ENCODE peak calls at places on chromosomes 6 and 20, in ten cellular contexts. One of them, this sample, is unnamed. For H3K27me3, the result is how much of the 10 kb centered on the place peaks cover.

GRCh38 chr20:50892394-50892793 is 38.8 kb downstream of the ADNP start:
- DNase-seq in tibial artery: no peak
- DNase-seq in heart right ventricle: no peak
- DNase-seq in cardiac muscle cell: no peak
- DNase-seq in right atrium auricular region: no peak
- DNase-seq in stomach: no peak
- DNase-seq in aorta: no peak
- DNase-seq in prostate gland: no peak
- DNase-seq in PC-3: no peak
- DNase-seq in H1: no peak
- DNase-seq in this sample: no peak

GRCh38 chr20:10322073-10323012 is 103.7 kb downstream of the SNAP25 start:
- DNase-seq in tibial artery: no peak
- DNase-seq in heart right ventricle: no peak
- DNase-seq in cardiac muscle cell: peak
- DNase-seq in right atrium auricular region: no peak
- DNase-seq in stomach: no peak
- DNase-seq in aorta: no peak
- DNase-seq in prostate gland: no peak
- DNase-seq in PC-3: peak
- DNase-seq in H1: no peak
- DNase-seq in this sample: peak

GRCh38 chr20:37804584-37805566 is 98.1 kb upstream of the VSTM2L start:
- DNase-seq in tibial artery: no peak
- DNase-seq in heart right ventricle: no peak
- DNase-seq in cardiac muscle cell: no peak
- DNase-seq in right atrium auricular region: no peak
- DNase-seq in stomach: no peak
- DNase-seq in aorta: peak
- DNase-seq in prostate gland: no peak
- DNase-seq in PC-3: no peak
- DNase-seq in H1: no peak
- DNase-seq in this sample: no peak

GRCh38 chr6:150254671-150255228 is 111.9 kb downstream of the PPP1R14C start:
- DNase-seq in tibial artery: no peak
- DNase-seq in heart right ventricle: no peak
- DNase-seq in cardiac muscle cell: no peak
- DNase-seq in right atrium auricular region: no peak
- DNase-seq in stomach: no peak
- DNase-seq in aorta: no peak
- DNase-seq in prostate gland: no peak
- DNase-seq in PC-3: no peak
- DNase-seq in H1: no peak
- DNase-seq in this sample: peak

GRCh38 chr6:52877168-52877567 is 32.3 kb downstream of the GSTA3 start:
- DNase-seq in tibial artery: no peak
- DNase-seq in heart right ventricle: no peak
- DNase-seq in cardiac muscle cell: peak
- DNase-seq in right atrium auricular region: no peak
- DNase-seq in stomach: no peak
- DNase-seq in aorta: no peak
- DNase-seq in prostate gland: no peak
- DNase-seq in PC-3: peak
- DNase-seq in H1: no peak
- DNase-seq in this sample: peak

GRCh38 chr20:11047559-11047958 is 373.8 kb upstream of the JAG1 start:
- DNase-seq in tibial artery: no peak
- DNase-seq in heart right ventricle: no peak
- DNase-seq in cardiac muscle cell: no peak
- DNase-seq in right atrium auricular region: no peak
- DNase-seq in stomach: no peak
- DNase-seq in aorta: no peak
- DNase-seq in prostate gland: no peak
- DNase-seq in PC-3: peak
- DNase-seq in H1: no peak
- DNase-seq in this sample: no peak

GRCh38 chr6:4488389-4488788 is 287.8 kb upstream of the CDYL start:
- DNase-seq in tibial artery: no peak
- DNase-seq in heart right ventricle: no peak
- DNase-seq in cardiac muscle cell: no peak
- DNase-seq in right atrium auricular region: no peak
- DNase-seq in stomach: no peak
- DNase-seq in aorta: no peak
- DNase-seq in prostate gland: no peak
- DNase-seq in PC-3: no peak
- DNase-seq in H1: no peak
- DNase-seq in this sample: no peak

GRCh38 chr20:60057866-60058807 is 99.9 kb downstream of the CDH26 start:
- DNase-seq in tibial artery: peak
- DNase-seq in heart right ventricle: peak
- DNase-seq in cardiac muscle cell: peak
- DNase-seq in right atrium auricular region: peak
- DNase-seq in stomach: no peak
- DNase-seq in aorta: peak
- DNase-seq in prostate gland: no peak
- DNase-seq in PC-3: no peak
- DNase-seq in H1: no peak
- DNase-seq in this sample: peak

GRCh38 chr20:14303106-14303505 is 34.3 kb downstream of the FLRT3 start:
- DNase-seq in tibial artery: no peak
- DNase-seq in heart right ventricle: no peak
- DNase-seq in cardiac muscle cell: no peak
- DNase-seq in right atrium auricular region: no peak
- DNase-seq in stomach: no peak
- DNase-seq in aorta: no peak
- DNase-seq in prostate gland: no peak
- DNase-seq in PC-3: no peak
- DNase-seq in H1: no peak
- DNase-seq in this sample: no peak

GRCh38 chr6:3351105-3351676 is 92.4 kb downstream of the PSMG4 start:
- DNase-seq in tibial artery: no peak
- DNase-seq in heart right ventricle: no peak
- DNase-seq in cardiac muscle cell: no peak
- DNase-seq in right atrium auricular region: no peak
- DNase-seq in stomach: no peak
- DNase-seq in aorta: no peak
- DNase-seq in prostate gland: peak
- DNase-seq in PC-3: no peak
- DNase-seq in H1: no peak
- DNase-seq in this sample: no peak
- H3K27me3 ChIP-seq in tibial artery: under half
- H3K27me3 ChIP-seq in heart right ventricle: under half
- H3K27me3 ChIP-seq in cardiac muscle cell: under half
- H3K27me3 ChIP-seq in right atrium auricular region: under half
- H3K27me3 ChIP-seq in stomach: under half
- H3K27me3 ChIP-seq in aorta: under half
- H3K27me3 ChIP-seq in prostate gland: under half
- H3K27me3 ChIP-seq in PC-3: under half
- H3K27me3 ChIP-seq in H1: under half
- H3K27me3 ChIP-seq in this sample: under half

GRCh38 chr6:112037783-112038216 is 16.1 kb upstream of the CCN6 start:
- DNase-seq in tibial artery: peak
- DNase-seq in heart right ventricle: peak
- DNase-seq in cardiac muscle cell: peak
- DNase-seq in right atrium auricular region: peak
- DNase-seq in stomach: peak
- DNase-seq in aorta: peak
- DNase-seq in prostate gland: no peak
- DNase-seq in PC-3: peak
- DNase-seq in H1: no peak
- DNase-seq in this sample: peak
- H3K4me3 ChIP-seq in tibial artery: peak
- H3K4me3 ChIP-seq in heart right ventricle: no peak
- H3K4me3 ChIP-seq in cardiac muscle cell: no peak
- H3K4me3 ChIP-seq in right atrium auricular region: no peak
- H3K4me3 ChIP-seq in stomach: no peak
- H3K4me3 ChIP-seq in aorta: no peak
- H3K4me3 ChIP-seq in prostate gland: no peak
- H3K4me3 ChIP-seq in PC-3: no peak
- H3K4me3 ChIP-seq in H1: no peak
- H3K4me3 ChIP-seq in this sample: peak

GRCh38 chr6:28785962-28786679 is 137.7 kb downstream of the TRIM27 start:
- DNase-seq in tibial artery: no peak
- DNase-seq in heart right ventricle: no peak
- DNase-seq in cardiac muscle cell: no peak
- DNase-seq in right atrium auricular region: no peak
- DNase-seq in stomach: no peak
- DNase-seq in aorta: no peak
- DNase-seq in prostate gland: no peak
- DNase-seq in PC-3: no peak
- DNase-seq in H1: no peak
- DNase-seq in this sample: no peak

GRCh38 chr6:28794175-28795002 is 129.4 kb downstream of the TRIM27 start:
- DNase-seq in tibial artery: no peak
- DNase-seq in heart right ventricle: no peak
- DNase-seq in cardiac muscle cell: peak
- DNase-seq in right atrium auricular region: no peak
- DNase-seq in stomach: no peak
- DNase-seq in aorta: no peak
- DNase-seq in prostate gland: no peak
- DNase-seq in PC-3: peak
- DNase-seq in H1: no peak
- DNase-seq in this sample: peak

GRCh38 chr6:28789553-28790083 is 134.2 kb downstream of the TRIM27 start:
- DNase-seq in tibial artery: no peak
- DNase-seq in heart right ventricle: no peak
- DNase-seq in cardiac muscle cell: peak
- DNase-seq in right atrium auricular region: peak
- DNase-seq in stomach: no peak
- DNase-seq in aorta: no peak
- DNase-seq in prostate gland: no peak
- DNase-seq in PC-3: peak
- DNase-seq in H1: no peak
- DNase-seq in this sample: peak

DNA sequence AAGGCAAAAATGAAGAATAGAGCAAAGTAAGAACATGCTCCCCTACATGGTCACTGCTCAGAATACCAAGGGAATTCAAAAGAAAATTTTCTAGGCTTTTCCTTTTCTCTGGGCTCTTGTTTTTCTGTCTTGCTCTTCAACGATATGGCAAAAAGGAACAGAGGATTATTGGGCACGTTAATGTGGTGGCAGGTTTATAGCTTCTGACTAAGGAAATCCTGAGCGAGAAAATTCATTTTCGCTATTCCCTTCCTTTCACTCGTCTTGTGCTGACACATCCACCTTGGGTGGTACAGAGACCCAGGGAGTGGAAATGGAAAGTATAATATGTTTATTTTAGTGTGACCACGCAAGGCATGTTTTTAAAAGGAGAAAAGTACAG is 132.8 kb downstream of the TRIM27 start:
- DNase-seq in tibial artery: no peak
- DNase-seq in heart right ventricle: no peak
- DNase-seq in cardiac muscle cell: no peak
- DNase-seq in right atrium auricular region: no peak
- DNase-seq in stomach: no peak
- DNase-seq in aorta: no peak
- DNase-seq in prostate gland: no peak
- DNase-seq in PC-3: no peak
- DNase-seq in H1: no peak
- DNase-seq in this sample: no peak
- H3K27me3 ChIP-seq in tibial artery: under half
- H3K27me3 ChIP-seq in heart right ventricle: half or more
- H3K27me3 ChIP-seq in cardiac muscle cell: half or more
- H3K27me3 ChIP-seq in right atrium auricular region: under half
- H3K27me3 ChIP-seq in stomach: half or more
- H3K27me3 ChIP-seq in aorta: under half
- H3K27me3 ChIP-seq in prostate gland: under half
- H3K27me3 ChIP-seq in PC-3: under half
- H3K27me3 ChIP-seq in H1: half or more
- H3K27me3 ChIP-seq in this sample: under half

DNA sequence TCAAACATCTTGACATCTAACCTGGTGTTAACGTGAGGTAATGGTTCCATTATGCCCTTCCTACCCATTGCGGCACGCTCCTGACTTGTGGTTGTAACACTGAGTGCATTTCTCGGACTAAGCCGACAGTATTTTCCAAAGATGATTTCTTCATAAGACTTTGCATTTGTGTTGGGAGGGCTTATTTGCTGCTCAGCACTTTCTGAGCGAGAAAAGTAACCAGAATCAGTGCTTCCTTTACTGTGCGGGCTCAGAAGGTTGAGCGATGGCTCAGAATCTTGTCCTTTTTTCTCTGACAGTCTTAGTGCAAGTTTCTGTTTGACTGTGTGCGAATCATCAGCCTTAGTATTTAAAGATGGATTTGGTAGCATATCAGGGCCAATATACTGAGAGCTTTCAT is 171.7 kb downstream of the HIVEP2 start:
- DNase-seq in tibial artery: no peak
- DNase-seq in heart right ventricle: no peak
- DNase-seq in cardiac muscle cell: no peak
- DNase-seq in right atrium auricular region: no peak
- DNase-seq in stomach: no peak
- DNase-seq in aorta: no peak
- DNase-seq in prostate gland: no peak
- DNase-seq in PC-3: no peak
- DNase-seq in H1: no peak
- DNase-seq in this sample: no peak
- H3K4me3 ChIP-seq in tibial artery: no peak
- H3K4me3 ChIP-seq in heart right ventricle: no peak
- H3K4me3 ChIP-seq in cardiac muscle cell: no peak
- H3K4me3 ChIP-seq in right atrium auricular region: no peak
- H3K4me3 ChIP-seq in stomach: no peak
- H3K4me3 ChIP-seq in aorta: no peak
- H3K4me3 ChIP-seq in prostate gland: no peak
- H3K4me3 ChIP-seq in PC-3: no peak
- H3K4me3 ChIP-seq in H1: no peak
- H3K4me3 ChIP-seq in this sample: no peak

DNA sequence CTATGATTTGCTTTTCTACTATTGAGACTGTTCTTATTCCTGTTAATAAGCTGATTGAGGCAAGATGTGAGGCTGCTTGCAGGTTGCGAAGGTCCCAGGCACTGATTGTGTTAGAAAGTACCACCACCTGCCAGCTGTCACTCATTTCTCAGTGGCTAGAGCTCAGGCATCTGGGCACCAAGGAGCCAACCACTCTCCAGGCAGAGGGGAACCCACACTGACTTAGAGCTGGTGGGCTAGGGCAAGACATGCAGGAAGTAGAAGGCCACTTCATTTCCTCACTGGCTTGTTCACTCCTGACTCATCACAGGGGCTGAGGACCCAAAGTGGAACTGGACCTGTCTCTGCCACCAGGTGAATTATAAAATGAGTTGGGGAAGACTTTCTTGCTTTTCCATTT is 7.8 kb upstream of the DLL1 start:
- DNase-seq in tibial artery: no peak
- DNase-seq in heart right ventricle: no peak
- DNase-seq in cardiac muscle cell: no peak
- DNase-seq in right atrium auricular region: peak
- DNase-seq in stomach: no peak
- DNase-seq in aorta: no peak
- DNase-seq in prostate gland: no peak
- DNase-seq in PC-3: peak
- DNase-seq in H1: no peak
- DNase-seq in this sample: no peak
- H3K27me3 ChIP-seq in tibial artery: under half
- H3K27me3 ChIP-seq in heart right ventricle: under half
- H3K27me3 ChIP-seq in cardiac muscle cell: half or more
- H3K27me3 ChIP-seq in right atrium auricular region: under half
- H3K27me3 ChIP-seq in stomach: half or more
- H3K27me3 ChIP-seq in aorta: under half
- H3K27me3 ChIP-seq in prostate gland: under half
- H3K27me3 ChIP-seq in PC-3: under half
- H3K27me3 ChIP-seq in H1: under half
- H3K27me3 ChIP-seq in this sample: under half

This sample was measured in adipocyte.